ENCODE peak calls at places on chromosome 3, in six cellular contexts. W, I, G, O, Y and F are unnamed samples.

GRCh38 chr3:16741890-16742289 is 136.7 kb upstream of the DAZL start:
- DNase-seq in W (peak), I (no peak), G (no peak), O (no peak), Y (no peak), F (peak)

GRCh38 chr3:10944866-10945265 is 47.7 kb upstream of the SLC6A1 start:
- DNase-seq in W (no peak), I (no peak), G (no peak), O (no peak), Y (no peak), F (no peak)

GRCh38 chr3:17304969-17305368 is 420.2 kb downstream of the PLCL2 start:
- DNase-seq in W (no peak), I (no peak), G (no peak), O (no peak), Y (no peak), F (no peak)

GRCh38 chr3:148873928-148874326 is 8.8 kb downstream of the CPA3 start:
- DNase-seq in W (no peak), I (no peak), G (no peak), O (no peak), Y (no peak), F (no peak)

GRCh38 chr3:107756649-107757048 is 233.9 kb downstream of the BBX start:
- DNase-seq in W (no peak), I (no peak), G (no peak), O (no peak), Y (peak), F (no peak)

GRCh38 chr3:127730171-127730570 is 57.4 kb downstream of the ABTB1 start:
- DNase-seq in W (no peak), I (no peak), G (no peak), O (no peak), Y (no peak), F (no peak)

GRCh38 chr3:14154242-14154641 is 24.2 kb downstream of the XPC start:
- DNase-seq in W (no peak), I (no peak), G (no peak), O (no peak), Y (no peak), F (no peak)

GRCh38 chr3:26118165-26118564 is 328.3 kb downstream of the OXSM start:
- DNase-seq in W (no peak), I (no peak), G (no peak), O (peak), Y (no peak), F (no peak)

GRCh38 chr3:13543251-13543650 is 5.7 kb upstream of the FBLN2 start:
- DNase-seq in W (peak), I (no peak), G (peak), O (no peak), Y (peak), F (peak)

GRCh38 chr3:172370434-172370833 is 77.8 kb downstream of the GHSR start:
- DNase-seq in W (no peak), I (no peak), G (no peak), O (no peak), Y (no peak), F (no peak)

GRCh38 chr3:113054552-113054951 is 63.8 kb downstream of the GTPBP8 start:
- DNase-seq in W (peak), I (no peak), G (peak), O (no peak), Y (peak), F (peak)

GRCh38 chr3:42895332-42895868 is 10.5 kb upstream of the ZNF662 start:
- DNase-seq in W (no peak), I (no peak), G (no peak), O (no peak), Y (no peak), F (no peak)